ENCODE peak calls at places on chromosomes 1 and 21, in six cellular contexts. Z, D, E, N, I and L are unnamed samples. For H3K4me1, the result is how much of the 10 kb centered on the place peaks cover.

GRCh38 chr1:223486366-223486765 is 93.2 kb downstream of the CCDC185 start:
- DNase-seq in I (peak), Z (no peak), D (no peak), N (no peak), E (no peak), L (peak)

GRCh38 chr1:206708882-206709281 is 24.2 kb downstream of the MAPKAPK2 start:
- DNase-seq in I (peak), E (no peak), Z (no peak), D (no peak), N (no peak), L (peak)

GRCh38 chr1:228464487-228464983 is 22.6 kb upstream of the RNF187 start:
- DNase-seq in E (peak), N (peak), I (no peak), D (peak), Z (peak), L (peak)

GRCh38 chr1:32933742-32934322 is 30.8 kb downstream of the RNF19B start:
- DNase-seq in N (peak), Z (no peak), I (peak), E (peak), D (peak), L (peak)

GRCh38 chr1:231693361-231694080 is 66.9 kb downstream of the DISC1 start:
- DNase-seq in Z (no peak), E (no peak), I (no peak), D (no peak), N (no peak), L (no peak)

GRCh38 chr1:35555212-35555584 is 2.0 kb downstream of the KIAA0319L start:
- DNase-seq in I (no peak), D (no peak), N (no peak), E (no peak), Z (no peak), L (no peak)

GRCh38 chr21:33644383-33645074 is 2.2 kb downstream of the ITSN1 start:
- DNase-seq in D (no peak), I (peak), Z (no peak), E (no peak), N (peak), L (peak)

GRCh38 chr1:58162952-58163550 is 383.5 kb downstream of the OMA1 start:
- DNase-seq in Z (no peak), D (peak), N (peak), I (peak), E (peak), L (peak)

GRCh38 chr1:216818284-216818683 is 95.1 kb upstream of the ESRRG start:
- DNase-seq in D (no peak), E (no peak), I (no peak), N (no peak), Z (no peak), L (no peak)

GRCh38 chr1:83639785-83640184 is 359.1 kb downstream of the TTLL7 start:
- DNase-seq in N (no peak), D (no peak), E (no peak), Z (no peak), I (no peak), L (no peak)

GRCh38 chr1:43367026-43367903 is 546 bp downstream of the ELOVL1 start:
- DNase-seq in Z (peak), N (no peak), D (peak), I (peak), E (no peak), L (peak)

GRCh38 chr1:214552174-214552608 is 789 bp upstream of the PTPN14 start:
- DNase-seq in I (peak), D (peak), E (peak), Z (peak), N (peak), L (peak)

GRCh38 chr1:85692730-85693314 is 15.4 kb downstream of the ZNHIT6 start:
- DNase-seq in N (no peak), Z (no peak), D (no peak), E (no peak), I (peak), L (peak)

GRCh38 chr1:82260051-82260450 is 459.3 kb downstream of the ADGRL2 start:
- DNase-seq in Z (no peak), E (no peak), D (no peak), N (no peak), I (no peak), L (no peak)

GRCh38 chr1:11944358-11944981 is 10.0 kb downstream of the PLOD1 start:
- DNase-seq in D (no peak), Z (no peak), N (no peak), I (no peak), E (no peak), L (no peak)

GRCh38 chr1:203271018-203271743 is 34.1 kb upstream of the BTG2 start:
- DNase-seq in Z (no peak), N (peak), I (peak), D (peak), E (peak), L (peak)

GRCh38 chr1:218433744-218434143 is 88.6 kb downstream of the TGFB2 start:
- DNase-seq in D (no peak), I (no peak), Z (no peak), E (no peak), N (no peak), L (no peak)

GRCh38 chr1:61084560-61084991 is 2.2 kb downstream of the NFIA start:
- DNase-seq in N (no peak), I (peak), D (no peak), Z (no peak), E (no peak), L (no peak)

GRCh38 chr21:36430841-36431240 is 45.6 kb downstream of the CHAF1B start:
- DNase-seq in Z (no peak), N (no peak), I (no peak), E (no peak), D (no peak), L (no peak)

GRCh38 chr21:29829514-29830255 is 110.1 kb downstream of the GRIK1 start:
- DNase-seq in E (no peak), N (no peak), I (no peak), D (no peak), Z (no peak), L (no peak)

GRCh38 chr1:94622757-94623156 is 81.2 kb upstream of the F3 start:
- DNase-seq in E (no peak), N (no peak), Z (no peak), I (peak), D (no peak), L (no peak)

GRCh38 chr1:214349008-214349407 is 68.0 kb downstream of the SMYD2 start:
- DNase-seq in E (no peak), D (no peak), Z (no peak), I (no peak), N (no peak), L (no peak)

GRCh38 chr1:10536133-10536768 is 61.5 kb downstream of the PEX14 start:
- DNase-seq in D (no peak), N (no peak), Z (no peak), I (no peak), E (no peak), L (no peak)

GRCh38 chr1:178341218-178341956 is 155.4 kb downstream of the CLEC20A start:
- DNase-seq in Z (peak), E (peak), I (peak), N (peak), D (peak), L (peak)

GRCh38 chr1:209248649-209249279 is 334.8 kb upstream of the CAMK1G start:
- DNase-seq in D (peak), N (peak), I (peak), Z (no peak), E (peak), L (peak)

GRCh38 chr1:197967066-197967465 is 49.9 kb downstream of the LHX9 start:
- DNase-seq in I (peak), D (no peak), N (no peak), E (no peak), Z (no peak), L (no peak)

GRCh38 chr1:234755449-234755863 is 145.5 kb upstream of the IRF2BP2 start:
- DNase-seq in D (peak), I (no peak), Z (peak), E (peak), N (peak), L (peak)

GRCh38 chr21:44480200-44481065 is 25.1 kb downstream of the LRRC3 start:
- DNase-seq in I (no peak), D (no peak), Z (peak), N (no peak), E (no peak), L (no peak)

GRCh38 chr1:3483801-3484444 is 29.5 kb downstream of the ARHGEF16 start:
- DNase-seq in D (peak), I (peak), E (peak), N (peak), Z (peak), L (peak)

GRCh38 chr21:17793675-17794123 is 25.5 kb downstream of the C21orf91 start:
- DNase-seq in E (no peak), N (no peak), D (no peak), Z (no peak), I (no peak), L (peak)

GRCh38 chr1:185373813-185374524 is 56.9 kb upstream of the IVNS1ABP start:
- DNase-seq in N (no peak), I (peak), Z (no peak), D (no peak), E (no peak), L (no peak)

GRCh38 chr1:246689409-246689997 is 34.7 kb upstream of the SCCPDH start:
- DNase-seq in E (peak), I (peak), N (peak), Z (peak), D (peak), L (peak)

GRCh38 chr1:230084408-230085177 is 17.6 kb downstream of the GALNT2 start:
- DNase-seq in Z (no peak), N (peak), E (peak), I (peak), D (peak), L (no peak)

GRCh38 chr21:44332383-44332782 is 6.8 kb downstream of the CFAP410 start:
- DNase-seq in N (no peak), I (no peak), Z (no peak), D (no peak), E (no peak), L (no peak)

GRCh38 chr1:21264913-21265312 is 25.4 kb downstream of the ECE1 start:
- DNase-seq in Z (no peak), N (no peak), I (peak), E (no peak), D (no peak), L (no peak)

GRCh38 chr1:1318131-1318652 is 6.3 kb downstream of the INTS11 start:
- DNase-seq in E (peak), N (peak), D (peak), I (peak), Z (peak), L (peak)

GRCh38 chr21:19507682-19508260 is 1104.2 kb upstream of the TMPRSS15 start:
- DNase-seq in E (no peak), Z (no peak), D (no peak), N (no peak), I (peak), L (no peak)

GRCh38 chr1:183806650-183807049 is 1.7 kb downstream of the RGL1 start:
- DNase-seq in Z (no peak), I (no peak), N (no peak), D (no peak), E (no peak), L (no peak)

GRCh38 chr1:165403835-165404482 is 41.0 kb downstream of the RXRG start:
- DNase-seq in I (peak), N (peak), Z (no peak), D (no peak), E (peak), L (peak)

GRCh38 chr1:33985656-33986055 is 121.8 kb downstream of the HMGB4 start:
- DNase-seq in E (peak), N (no peak), Z (no peak), D (no peak), I (no peak), L (no peak)
- H3K4me1 ChIP-seq in E (under half), N (under half), Z (under half), D (under half), I (under half), L (under half)

GRCh38 chr21:38807481-38807880 is 1.8 kb downstream of the ETS2 start:
- DNase-seq in I (no peak), E (no peak), D (no peak), N (no peak), Z (no peak), L (no peak)
- H3K4me1 ChIP-seq in I (half or more), E (half or more), D (half or more), N (under half), Z (under half), L (under half)

GRCh38 chr1:172875892-172876291 is 174.8 kb downstream of the TNFSF18 start:
- DNase-seq in N (no peak), I (peak), Z (no peak), D (no peak), E (no peak), L (no peak)

GRCh38 chr1:172870901-172871606 is 179.7 kb downstream of the TNFSF18 start:
- DNase-seq in Z (no peak), D (no peak), I (peak), E (no peak), N (no peak), L (peak)

GRCh38 chr1:172874950-172875349 is 175.8 kb downstream of the TNFSF18 start:
- DNase-seq in I (peak), D (no peak), N (no peak), Z (no peak), E (no peak), L (no peak)
- H3K4me1 ChIP-seq in I (under half), D (under half), N (under half), Z (under half), E (under half), L (under half)

DNA sequence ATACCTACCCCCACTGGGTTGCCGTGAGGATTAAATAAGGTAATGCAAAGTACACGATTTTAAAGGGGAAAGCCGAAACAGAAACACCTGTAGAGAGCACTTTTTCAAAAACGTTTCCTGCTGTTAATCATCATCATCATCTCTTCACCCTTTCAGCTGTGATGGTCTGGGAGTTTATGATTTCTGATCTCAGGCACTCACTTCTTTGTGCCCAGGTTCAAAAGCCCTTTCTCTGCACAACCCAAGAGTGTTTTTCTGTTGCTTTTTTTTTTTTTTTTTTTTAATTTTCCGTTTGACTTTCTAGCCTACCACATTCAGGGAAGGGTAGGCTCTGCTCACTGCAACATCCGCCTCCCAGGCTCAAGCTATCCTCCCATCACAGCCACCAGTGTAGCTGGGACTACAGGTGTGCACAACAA is 936 bp upstream of the UBXN11 start:
- DNase-seq in I (no peak), E (no peak), Z (no peak), D (no peak), N (no peak), L (no peak)
- H3K4me1 ChIP-seq in I (under half), E (under half), Z (under half), D (under half), N (under half), L (under half)

DNA sequence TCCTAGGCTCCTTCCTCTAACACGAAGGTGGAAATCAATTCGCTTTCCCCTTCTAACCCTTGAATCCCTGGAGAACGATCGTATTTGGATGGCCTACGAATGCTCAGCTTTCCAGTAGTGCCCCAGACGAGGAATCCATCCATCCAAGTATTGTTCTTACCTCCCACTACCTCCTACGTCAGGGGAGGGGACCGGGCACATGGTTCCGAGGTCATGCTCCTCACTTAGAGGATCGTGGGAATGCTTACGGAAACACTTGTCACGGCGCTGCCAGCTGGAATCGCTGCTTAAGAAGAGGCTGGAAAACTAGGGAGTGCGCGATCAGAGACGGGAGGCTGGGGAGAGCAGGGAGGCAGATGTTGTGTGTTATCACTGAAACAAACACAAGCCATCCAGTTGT is 47.4 kb downstream of the CAPZB start:
- DNase-seq in I (no peak), N (peak), Z (peak), E (peak), D (peak), L (no peak)
- H3K4me1 ChIP-seq in I (under half), N (half or more), Z (half or more), E (half or more), D (half or more), L (under half)

GRCh38 chr1:117661027-117661426 is 55.2 kb downstream of the TENT5C start:
- DNase-seq in E (no peak), N (no peak), D (no peak), Z (no peak), I (no peak), L (peak)

GRCh38 chr1:117665523-117666274 is 59.9 kb downstream of the TENT5C start:
- DNase-seq in E (no peak), D (no peak), N (no peak), I (no peak), Z (no peak), L (no peak)

GRCh38 chr1:117662667-117663066 is 56.8 kb downstream of the TENT5C start:
- DNase-seq in I (no peak), N (no peak), E (no peak), D (no peak), Z (no peak), L (no peak)

GRCh38 chr1:117663156-117663902 is 57.5 kb downstream of the TENT5C start:
- DNase-seq in I (no peak), Z (no peak), D (no peak), N (no peak), E (no peak), L (peak)

GRCh38 chr1:117664314-117664713 is 58.5 kb downstream of the TENT5C start:
- DNase-seq in I (no peak), D (no peak), N (no peak), E (no peak), Z (no peak), L (peak)
- H3K4me1 ChIP-seq in I (under half), D (under half), N (under half), E (under half), Z (under half), L (under half)

GRCh38 chr1:8012955-8013354 is 13.2 kb downstream of the ERRFI1 start:
- DNase-seq in N (no peak), I (no peak), E (no peak), Z (no peak), D (no peak), L (no peak)

GRCh38 chr1:8015036-8015808 is 10.9 kb downstream of the ERRFI1 start:
- DNase-seq in D (peak), E (no peak), N (peak), Z (no peak), I (peak), L (peak)

GRCh38 chr1:8014381-8014988 is 11.6 kb downstream of the ERRFI1 start:
- DNase-seq in E (no peak), D (no peak), N (no peak), I (no peak), Z (no peak), L (no peak)

GRCh38 chr1:8013399-8013798 is 12.7 kb downstream of the ERRFI1 start:
- DNase-seq in Z (no peak), D (no peak), E (no peak), I (no peak), N (no peak), L (no peak)

GRCh38 chr1:8013800-8014199 is 12.3 kb downstream of the ERRFI1 start:
- DNase-seq in I (no peak), N (no peak), E (no peak), Z (no peak), D (no peak), L (no peak)
- H3K4me1 ChIP-seq in I (under half), N (under half), E (half or more), Z (under half), D (under half), L (under half)

DNA sequence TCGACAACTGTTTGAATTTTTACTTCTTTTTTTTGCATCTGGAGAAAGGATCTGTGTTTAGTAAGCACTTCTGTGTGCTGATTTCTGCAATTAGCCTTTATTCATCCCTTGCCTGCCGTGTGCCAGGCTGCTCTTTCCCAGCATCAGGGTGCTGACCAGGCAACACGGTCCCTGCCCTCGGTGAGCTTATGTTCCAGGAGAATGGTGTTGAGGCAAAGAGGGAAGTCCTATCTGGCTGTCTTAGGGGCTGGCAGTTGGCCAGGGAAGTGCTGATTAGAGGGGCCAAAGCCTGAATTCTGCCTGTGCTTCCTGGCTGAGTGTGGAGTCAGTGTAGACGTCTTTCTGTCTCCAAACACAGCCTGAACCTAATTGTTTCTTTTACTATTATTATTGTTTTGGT is 187.1 kb downstream of the CAMTA1 start:
- DNase-seq in E (no peak), N (no peak), D (no peak), I (no peak), Z (no peak), L (no peak)
- H3K4me1 ChIP-seq in E (under half), N (under half), D (under half), I (under half), Z (under half), L (under half)

GRCh38 chr1:18787825-18788385 is 71.6 kb downstream of the TAS1R2 start:
- DNase-seq in N (no peak), D (no peak), E (no peak), I (no peak), Z (no peak), L (no peak)

GRCh38 chr1:18793164-18793563 is 66.3 kb downstream of the TAS1R2 start:
- DNase-seq in Z (no peak), N (no peak), I (no peak), D (no peak), E (no peak), L (no peak)

GRCh38 chr1:18786149-18786548 is 73.3 kb downstream of the TAS1R2 start:
- DNase-seq in D (no peak), I (no peak), N (no peak), E (no peak), Z (no peak), L (no peak)

GRCh38 chr1:18792747-18793146 is 66.7 kb downstream of the TAS1R2 start:
- DNase-seq in E (no peak), I (no peak), Z (no peak), N (no peak), D (no peak), L (no peak)

GRCh38 chr1:18789246-18789645 is 70.2 kb downstream of the TAS1R2 start:
- DNase-seq in E (no peak), D (no peak), I (no peak), N (no peak), Z (no peak), L (no peak)
- H3K4me1 ChIP-seq in E (under half), D (under half), I (under half), N (under half), Z (under half), L (under half)

DNA sequence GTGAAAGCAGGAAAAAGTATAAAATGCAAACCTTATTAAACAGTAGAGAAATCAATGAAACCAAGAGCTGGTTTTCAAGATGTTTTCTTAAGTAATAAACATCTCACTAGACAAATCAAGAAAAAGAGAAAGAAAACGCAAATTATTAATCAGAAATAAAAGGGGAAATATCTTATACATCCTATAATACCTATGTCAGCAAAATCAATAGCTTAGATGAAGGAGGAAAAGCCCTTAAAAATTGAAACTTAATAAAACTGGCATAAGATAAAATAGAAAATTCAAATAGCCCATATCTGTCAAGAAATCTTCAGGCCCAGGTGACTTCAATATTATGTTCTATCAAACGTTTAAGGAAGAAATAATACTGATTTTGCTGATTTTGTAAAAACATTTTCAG is 59.1 kb downstream of the RGS4 start:
- DNase-seq in Z (no peak), I (no peak), D (no peak), E (no peak), N (no peak), L (no peak)
- H3K4me1 ChIP-seq in Z (under half), I (under half), D (under half), E (under half), N (under half), L (under half)